ENCODE peak calls at places on chromosomes 5 and 9, in four cellular contexts. One of them, this sample, is unnamed.

GRCh38 chr5:40390286-40391253 is 289.1 kb upstream of the PTGER4 start:
- DNase-seq in SK-N-SH: no peak
- DNase-seq in HepG2: no peak
- DNase-seq in K562: no peak
- DNase-seq in this sample: no peak

GRCh38 chr5:66932446-66932845 is 264.2 kb downstream of the CD180 start:
- DNase-seq in HepG2: no peak
- DNase-seq in SK-N-SH: no peak
- DNase-seq in K562: no peak
- DNase-seq in this sample: no peak

GRCh38 chr9:81829201-81829882 is 98.9 kb upstream of the SPATA31D4 start:
- DNase-seq in HepG2: no peak
- DNase-seq in SK-N-SH: no peak
- DNase-seq in K562: no peak
- DNase-seq in this sample: peak

GRCh38 chr9:121350993-121351561 is 19.0 kb downstream of the STOM start:
- DNase-seq in SK-N-SH: peak
- DNase-seq in K562: peak
- DNase-seq in HepG2: no peak
- DNase-seq in this sample: no peak

GRCh38 chr9:79210541-79211243 is 361.1 kb upstream of the TLE4 start:
- DNase-seq in SK-N-SH: no peak
- DNase-seq in K562: no peak
- DNase-seq in HepG2: no peak
- DNase-seq in this sample: no peak

GRCh38 chr9:111870774-111871542 is 25.7 kb upstream of the UGCG start:
- DNase-seq in K562: no peak
- DNase-seq in HepG2: no peak
- DNase-seq in SK-N-SH: no peak
- DNase-seq in this sample: no peak

GRCh38 chr5:132392978-132393825 is 23.7 kb downstream of the SLC22A5 start:
- DNase-seq in K562: no peak
- DNase-seq in SK-N-SH: no peak
- DNase-seq in HepG2: no peak
- DNase-seq in this sample: no peak

GRCh38 chr5:6704361-6704851 is 8.8 kb upstream of the TENT4A start:
- DNase-seq in SK-N-SH: no peak
- DNase-seq in HepG2: no peak
- DNase-seq in K562: no peak
- DNase-seq in this sample: no peak

GRCh38 chr5:73426034-73426433 is 22.5 kb downstream of the FOXD1 start:
- DNase-seq in HepG2: no peak
- DNase-seq in K562: no peak
- DNase-seq in SK-N-SH: no peak
- DNase-seq in this sample: no peak

GRCh38 chr9:99509900-99510299 is 287.8 kb downstream of the SEC61B start:
- DNase-seq in SK-N-SH: peak
- DNase-seq in K562: no peak
- DNase-seq in HepG2: no peak
- DNase-seq in this sample: no peak

GRCh38 chr5:3347741-3348140 is 247.9 kb upstream of the IRX1 start:
- DNase-seq in K562: no peak
- DNase-seq in SK-N-SH: no peak
- DNase-seq in HepG2: no peak
- DNase-seq in this sample: no peak

GRCh38 chr5:142515036-142515435 is 170.9 kb downstream of the FGF1 start:
- DNase-seq in HepG2: no peak
- DNase-seq in K562: no peak
- DNase-seq in SK-N-SH: no peak
- DNase-seq in this sample: no peak

GRCh38 chr9:110911659-110912473 is 126.4 kb downstream of the LPAR1 start:
- DNase-seq in SK-N-SH: no peak
- DNase-seq in HepG2: no peak
- DNase-seq in K562: no peak
- DNase-seq in this sample: no peak

GRCh38 chr9:125810161-125810560 is 63.0 kb downstream of the PBX3 start:
- DNase-seq in K562: no peak
- DNase-seq in SK-N-SH: no peak
- DNase-seq in HepG2: no peak
- DNase-seq in this sample: no peak

GRCh38 chr9:76615149-76615548 is 149.1 kb upstream of the PCA3 start:
- DNase-seq in HepG2: peak
- DNase-seq in SK-N-SH: no peak
- DNase-seq in K562: no peak
- DNase-seq in this sample: no peak

GRCh38 chr5:93062548-93062947 is 518.5 kb downstream of the NR2F1-AS1 start:
- DNase-seq in K562: no peak
- DNase-seq in HepG2: no peak
- DNase-seq in SK-N-SH: no peak
- DNase-seq in this sample: no peak

GRCh38 chr5:127565586-127566270 is 48.3 kb downstream of the PRRC1 start:
- DNase-seq in SK-N-SH: no peak
- DNase-seq in K562: no peak
- DNase-seq in HepG2: no peak
- DNase-seq in this sample: no peak

GRCh38 chr5:103668281-103668680 is 105.7 kb upstream of the NUDT12 start:
- DNase-seq in SK-N-SH: no peak
- DNase-seq in HepG2: no peak
- DNase-seq in K562: no peak
- DNase-seq in this sample: no peak

GRCh38 chr5:173673295-173674170 is 57.1 kb upstream of the BOD1 start:
- DNase-seq in K562: no peak
- DNase-seq in SK-N-SH: no peak
- DNase-seq in HepG2: no peak
- DNase-seq in this sample: no peak

GRCh38 chr9:75231167-75231566 is 142.9 kb downstream of the OSTF1 start:
- DNase-seq in HepG2: no peak
- DNase-seq in K562: no peak
- DNase-seq in SK-N-SH: no peak
- DNase-seq in this sample: no peak

GRCh38 chr9:21524099-21524830 is 42.2 kb upstream of the IFNE start:
- DNase-seq in HepG2: no peak
- DNase-seq in SK-N-SH: no peak
- DNase-seq in K562: no peak
- DNase-seq in this sample: no peak

GRCh38 chr5:45532826-45533624 is 163.2 kb downstream of the HCN1 start:
- DNase-seq in SK-N-SH: no peak
- DNase-seq in K562: no peak
- DNase-seq in HepG2: no peak
- DNase-seq in this sample: no peak

GRCh38 chr5:145943674-145944121 is 7.3 kb downstream of the SH3RF2 start:
- DNase-seq in K562: peak
- DNase-seq in HepG2: no peak
- DNase-seq in SK-N-SH: no peak
- DNase-seq in this sample: no peak

GRCh38 chr9:21334603-21334968 is 618 bp downstream of the KLHL9 start:
- DNase-seq in SK-N-SH: no peak
- DNase-seq in HepG2: peak
- DNase-seq in K562: no peak
- DNase-seq in this sample: no peak

GRCh38 chr5:148913985-148914421 is 87.6 kb downstream of the ADRB2 start:
- DNase-seq in K562: no peak
- DNase-seq in SK-N-SH: no peak
- DNase-seq in HepG2: peak
- DNase-seq in this sample: no peak

GRCh38 chr9:19232830-19233194 is 2.3 kb downstream of the DENND4C start:
- DNase-seq in SK-N-SH: peak
- DNase-seq in HepG2: no peak
- DNase-seq in K562: no peak
- DNase-seq in this sample: no peak

GRCh38 chr5:132491368-132492364 is 1.1 kb upstream of the IRF1 start:
- DNase-seq in HepG2: no peak
- DNase-seq in SK-N-SH: no peak
- DNase-seq in K562: no peak
- DNase-seq in this sample: peak

GRCh38 chr5:148255456-148255855 is 13.1 kb upstream of the SPINK13 start:
- DNase-seq in K562: no peak
- DNase-seq in SK-N-SH: no peak
- DNase-seq in HepG2: no peak
- DNase-seq in this sample: no peak

GRCh38 chr9:131578778-131579504 is 33.6 kb downstream of the PRRT1B start:
- DNase-seq in SK-N-SH: peak
- DNase-seq in K562: no peak
- DNase-seq in HepG2: no peak
- DNase-seq in this sample: no peak

GRCh38 chr5:168047043-168047668 is 244.3 kb upstream of the WWC1 start:
- DNase-seq in HepG2: peak
- DNase-seq in SK-N-SH: peak
- DNase-seq in K562: no peak
- DNase-seq in this sample: peak
- TF ChIP-seq FOXJ3 in HepG2: no peak
- TF ChIP-seq FOXJ3 in SK-N-SH: no peak
- TF ChIP-seq FOXJ3 in K562: no peak
- TF ChIP-seq FOXJ3 in this sample: no peak

GRCh38 chr5:96093890-96094381 is 132.3 kb upstream of the ELL2 start:
- DNase-seq in SK-N-SH: no peak
- DNase-seq in HepG2: peak
- DNase-seq in K562: no peak
- DNase-seq in this sample: no peak
- TF ChIP-seq FOXJ3 in SK-N-SH: no peak
- TF ChIP-seq FOXJ3 in HepG2: no peak
- TF ChIP-seq FOXJ3 in K562: no peak
- TF ChIP-seq FOXJ3 in this sample: no peak

GRCh38 chr9:128825923-128826702 is 3.5 kb downstream of the SPOUT1 start:
- DNase-seq in SK-N-SH: peak
- DNase-seq in HepG2: no peak
- DNase-seq in K562: peak
- DNase-seq in this sample: peak

GRCh38 chr9:128829477-128830251 is at the start of gene SPOUT1:
- DNase-seq in K562: peak
- DNase-seq in HepG2: peak
- DNase-seq in SK-N-SH: peak
- DNase-seq in this sample: peak

GRCh38 chr9:128824911-128825310 is 4.7 kb downstream of the SPOUT1 start:
- DNase-seq in K562: no peak
- DNase-seq in HepG2: no peak
- DNase-seq in SK-N-SH: no peak
- DNase-seq in this sample: no peak

GRCh38 chr9:128828719-128829452 is 708 bp downstream of the SPOUT1 start:
- DNase-seq in SK-N-SH: no peak
- DNase-seq in HepG2: no peak
- DNase-seq in K562: peak
- DNase-seq in this sample: no peak

DNA sequence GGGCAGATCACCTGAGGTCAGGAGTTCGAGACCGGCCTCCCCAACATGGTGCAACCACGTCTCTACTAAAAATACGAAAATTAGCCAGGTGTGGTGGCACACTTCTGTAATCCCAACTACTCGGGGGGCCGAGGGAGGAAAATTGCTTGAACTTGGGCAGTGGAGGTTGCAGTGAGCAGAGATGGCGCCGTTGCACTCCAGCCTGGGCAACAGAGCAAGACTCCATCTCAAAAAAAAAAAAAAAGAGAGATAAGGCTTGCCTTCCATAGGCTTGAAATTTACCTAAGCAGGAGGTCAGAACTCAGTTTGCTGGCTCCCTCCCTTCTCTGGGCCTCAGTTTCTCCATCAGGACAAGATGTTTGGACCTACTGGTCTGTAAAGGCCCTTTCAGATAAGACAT is 1.3 kb downstream of the SPOUT1 start:
- DNase-seq in K562: no peak
- DNase-seq in SK-N-SH: no peak
- DNase-seq in HepG2: no peak
- DNase-seq in this sample: no peak
- TF ChIP-seq FOXJ3 in K562: no peak
- TF ChIP-seq FOXJ3 in SK-N-SH: no peak
- TF ChIP-seq FOXJ3 in HepG2: no peak
- TF ChIP-seq FOXJ3 in this sample: no peak

GRCh38 chr9:88738708-88739107 is 203.7 kb downstream of the NXNL2 start:
- DNase-seq in K562: no peak
- DNase-seq in HepG2: no peak
- DNase-seq in SK-N-SH: peak
- DNase-seq in this sample: no peak
- TF ChIP-seq FOXJ3 in K562: no peak
- TF ChIP-seq FOXJ3 in HepG2: no peak
- TF ChIP-seq FOXJ3 in SK-N-SH: no peak
- TF ChIP-seq FOXJ3 in this sample: no peak

GRCh38 chr9:98175013-98175679 is 17.3 kb downstream of the CORO2A start:
- DNase-seq in SK-N-SH: no peak
- DNase-seq in HepG2: peak
- DNase-seq in K562: no peak
- DNase-seq in this sample: no peak
- TF ChIP-seq FOXJ3 in SK-N-SH: no peak
- TF ChIP-seq FOXJ3 in HepG2: peak
- TF ChIP-seq FOXJ3 in K562: no peak
- TF ChIP-seq FOXJ3 in this sample: no peak

GRCh38 chr9:70400107-70400892 is 14.2 kb downstream of the KLF9 start:
- DNase-seq in K562: no peak
- DNase-seq in SK-N-SH: no peak
- DNase-seq in HepG2: no peak
- DNase-seq in this sample: no peak
- TF ChIP-seq FOXJ3 in K562: no peak
- TF ChIP-seq FOXJ3 in SK-N-SH: no peak
- TF ChIP-seq FOXJ3 in HepG2: no peak
- TF ChIP-seq FOXJ3 in this sample: no peak

This sample was measured in WTC11.